ENCODE peak calls at places on chromosomes 5 and 9, in six cellular contexts. S, C, L, M, O and Y are unnamed samples. For H3K27me3, the result is how much of the 10 kb centered on the place peaks cover.

GRCh38 chr9:86354882-86355399 is 731 bp upstream of the TUT7 start:
- DNase-seq in S (no peak), C (no peak), L (peak), M (peak), O (no peak), Y (no peak)

GRCh38 chr5:154189256-154189818 is 1.2 kb upstream of the GALNT10 start:
- DNase-seq in S (peak), C (peak), L (no peak), M (no peak), O (no peak), Y (no peak)

GRCh38 chr5:1830571-1831228 is 29.5 kb downstream of the NDUFS6 start:
- DNase-seq in S (no peak), C (no peak), L (no peak), M (no peak), O (no peak), Y (no peak)

GRCh38 chr5:59117320-59117719 is 534.4 kb downstream of the RAB3C start:
- DNase-seq in S (no peak), C (no peak), L (no peak), M (no peak), O (no peak), Y (no peak)

GRCh38 chr9:130058154-130058553 is 4.4 kb downstream of the GPR107 start:
- DNase-seq in S (no peak), C (no peak), L (no peak), M (no peak), O (no peak), Y (no peak)

GRCh38 chr9:133359420-133360175 is 3.2 kb downstream of the SURF2 start:
- DNase-seq in S (no peak), C (no peak), L (peak), M (no peak), O (peak), Y (no peak)

GRCh38 chr5:176798949-176799348 is 11.4 kb upstream of the UNC5A start:
- DNase-seq in S (no peak), C (no peak), L (no peak), M (no peak), O (no peak), Y (no peak)

GRCh38 chr9:129514497-129514867 is 106.4 kb downstream of the C9orf50 start:
- DNase-seq in S (no peak), C (no peak), L (no peak), M (no peak), O (no peak), Y (no peak)

GRCh38 chr5:1881273-1881586 is 1.5 kb downstream of the IRX4 start:
- DNase-seq in S (no peak), C (no peak), L (no peak), M (no peak), O (no peak), Y (no peak)

GRCh38 chr9:101397746-101398334 is 578 bp downstream of the MRPL50 start:
- DNase-seq in S (no peak), C (no peak), L (peak), M (no peak), O (no peak), Y (no peak)

GRCh38 chr9:100098241-100098886 is 436 bp downstream of the ERP44 start:
- DNase-seq in S (no peak), C (peak), L (peak), M (peak), O (peak), Y (peak)

GRCh38 chr9:2725929-2726328 is 8.6 kb downstream of the KCNV2 start:
- DNase-seq in S (no peak), C (no peak), L (no peak), M (peak), O (no peak), Y (no peak)

GRCh38 chr9:89215342-89215741 is 36.7 kb upstream of the SHC3 start:
- DNase-seq in S (no peak), C (no peak), L (no peak), M (no peak), O (no peak), Y (no peak)

GRCh38 chr5:150443242-150444075 is 6.1 kb downstream of the RPS14 start:
- DNase-seq in S (no peak), C (no peak), L (no peak), M (no peak), O (no peak), Y (no peak)

DNA sequence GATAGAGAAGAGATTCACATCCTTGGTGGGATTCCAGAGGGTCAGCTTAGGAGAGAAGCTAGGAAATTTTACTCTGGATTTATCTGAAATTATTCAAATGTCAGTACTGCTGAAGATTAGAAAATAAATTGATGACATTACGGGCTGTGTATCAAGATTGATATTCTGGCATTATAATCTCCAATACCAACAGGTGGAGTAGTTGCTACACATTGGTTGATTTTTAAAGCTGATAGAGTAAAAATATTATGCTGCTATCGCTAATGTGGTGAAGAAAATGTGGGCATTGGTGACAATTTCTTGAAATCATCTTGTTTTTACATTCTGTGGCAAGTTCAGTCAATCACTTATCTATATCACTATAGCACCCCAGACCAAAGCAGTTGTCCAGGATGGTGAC is 378.5 kb downstream of the MTRR start:
- DNase-seq in S (no peak), C (no peak), L (no peak), M (peak), O (no peak), Y (no peak)
- TF ChIP-seq CTCF in S (no peak), C (no peak), L (no peak), M (peak), O (no peak), Y (no peak)

DNA sequence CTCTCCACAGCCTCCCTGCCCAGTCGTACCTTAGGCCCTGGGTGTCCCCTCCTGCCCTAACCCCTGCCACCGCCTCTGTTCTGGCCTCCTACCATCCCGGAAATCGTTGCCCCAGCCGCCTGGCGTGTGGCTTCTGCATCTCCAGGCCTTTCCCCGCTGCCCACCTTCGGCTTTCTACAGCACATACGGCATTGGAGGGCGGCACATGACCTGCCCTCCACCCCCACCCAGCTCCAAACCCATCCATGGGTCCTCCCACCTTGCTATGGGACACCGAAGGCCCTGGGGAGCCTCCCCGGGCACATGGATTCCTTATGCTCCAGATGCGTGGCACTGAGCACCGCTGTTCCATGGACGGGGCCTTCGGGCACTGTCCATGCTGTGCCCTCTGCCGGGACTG is 32.0 kb downstream of the FGF18 start:
- DNase-seq in S (no peak), C (no peak), L (no peak), M (no peak), O (no peak), Y (no peak)
- H3K27ac ChIP-seq in S (peak), C (no peak), L (no peak), M (peak), O (no peak), Y (no peak)

DNA sequence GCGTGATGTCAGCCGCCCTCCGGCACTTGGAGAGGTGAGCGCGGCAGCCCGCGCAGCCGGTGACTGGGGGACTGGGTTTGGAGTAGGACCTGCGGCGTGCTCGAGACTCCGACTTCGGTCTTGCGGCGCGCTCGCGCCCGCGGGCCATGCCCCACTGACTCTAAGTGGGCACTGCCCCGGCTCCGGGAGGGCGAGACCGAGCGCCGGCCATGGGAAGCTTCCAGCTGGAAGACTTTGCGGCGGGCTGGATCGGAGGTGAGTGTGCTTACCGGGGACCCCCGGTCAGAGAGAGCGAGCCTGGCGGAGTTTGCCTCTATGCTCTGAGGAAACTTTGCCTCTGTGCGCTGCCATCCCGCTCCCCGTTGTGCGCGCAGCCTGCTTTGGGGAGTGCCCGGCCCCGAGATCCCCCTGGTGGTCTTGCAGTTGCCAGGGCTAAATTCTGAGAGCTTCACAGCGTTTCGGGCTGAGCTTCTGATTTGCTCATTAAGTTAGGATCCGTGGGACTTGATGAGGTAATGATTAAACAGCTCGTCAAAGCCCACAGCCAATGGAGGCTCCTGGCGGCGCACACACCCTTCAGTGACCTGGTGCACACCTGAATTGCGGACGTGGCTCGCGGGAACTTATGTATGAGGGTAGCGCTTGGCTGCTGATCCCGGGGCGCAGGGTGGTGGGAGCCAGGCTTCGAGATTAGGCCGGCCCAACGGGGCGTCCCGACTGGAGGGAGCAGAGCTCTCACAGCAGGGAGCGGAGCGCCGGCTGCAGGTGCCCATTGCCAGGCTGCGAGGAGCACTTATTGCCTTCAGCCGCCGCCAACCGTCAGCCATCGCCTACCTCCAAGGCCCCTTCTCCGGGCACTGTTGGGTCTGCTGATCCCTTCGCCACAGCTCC is at the start of gene SLC25A48:
- DNase-seq in S (no peak), C (peak), L (peak), M (no peak), O (no peak), Y (no peak)
- H3K27me3 ChIP-seq in S (under half), C (under half), L (under half), M (under half), O (under half), Y (under half)

DNA sequence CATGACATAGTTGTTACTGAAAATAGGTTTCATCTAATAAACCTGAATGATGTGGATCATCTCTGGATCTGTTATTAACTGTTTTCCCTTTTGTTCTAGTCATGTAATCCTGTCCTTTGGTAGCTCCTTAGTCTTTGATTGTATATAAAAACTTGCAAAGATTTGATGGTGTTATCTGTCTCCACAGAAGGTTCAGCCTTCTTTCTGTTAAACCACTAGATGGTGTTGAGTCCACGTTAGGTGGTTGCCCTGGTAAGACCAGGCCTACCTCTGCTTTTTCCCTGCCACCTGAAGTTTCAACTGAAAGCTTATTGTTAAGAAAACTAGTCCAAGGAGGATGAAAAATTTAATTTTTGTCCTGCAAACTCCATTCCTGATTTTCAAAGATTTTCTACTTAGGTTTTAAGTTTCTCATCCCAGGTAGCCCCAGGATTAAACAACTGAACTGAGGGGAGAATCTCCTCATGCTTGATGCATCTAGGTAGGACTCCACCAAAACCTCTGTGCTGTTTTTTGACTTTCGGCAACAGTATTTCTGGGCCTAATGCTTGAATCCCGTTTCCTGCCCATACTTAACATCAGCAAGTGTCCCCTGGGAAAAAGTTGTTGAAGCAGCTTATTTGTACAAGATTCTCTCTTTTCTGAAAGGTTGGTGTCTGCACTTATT is 68.5 kb downstream of the RICTOR start:
- DNase-seq in S (no peak), C (no peak), L (peak), M (peak), O (no peak), Y (no peak)
- TF ChIP-seq CTCF in S (no peak), C (no peak), L (peak), M (peak), O (no peak), Y (peak)

DNA sequence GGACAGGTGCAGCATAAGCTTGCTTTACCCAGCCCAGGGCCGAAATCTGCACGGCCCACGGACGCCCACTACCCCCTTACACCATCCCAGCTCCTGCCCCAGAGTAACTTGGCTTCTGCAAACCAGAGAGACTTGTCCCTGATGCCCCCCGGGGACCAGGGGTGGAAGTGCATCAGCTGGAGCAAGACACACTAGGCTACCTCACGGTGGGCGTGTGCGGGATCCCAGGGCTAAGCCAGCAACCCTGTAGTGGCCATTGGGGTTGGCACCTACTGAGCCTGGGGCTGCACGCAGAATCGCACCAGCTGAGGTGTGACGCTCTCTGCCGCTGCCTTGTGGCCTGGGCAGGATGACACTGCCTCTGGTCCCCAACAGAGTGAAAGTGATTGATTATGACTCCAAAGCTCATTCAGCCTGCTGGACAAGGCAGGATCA is 6.1 kb upstream of the ZNF79 start:
- DNase-seq in S (no peak), C (no peak), L (peak), M (no peak), O (peak), Y (no peak)
- H3K27ac ChIP-seq in S (no peak), C (no peak), L (no peak), M (no peak), O (no peak), Y (no peak)

GRCh38 chr5:75044406-75044805 is 8.0 kb downstream of the GCNT4 start:
- DNase-seq in S (no peak), C (no peak), L (no peak), M (no peak), O (no peak), Y (no peak)

GRCh38 chr5:75047356-75047755 is 5.0 kb downstream of the GCNT4 start:
- DNase-seq in S (no peak), C (no peak), L (no peak), M (no peak), O (no peak), Y (no peak)

GRCh38 chr5:75046366-75047142 is 5.8 kb downstream of the GCNT4 start:
- DNase-seq in S (no peak), C (no peak), L (no peak), M (no peak), O (no peak), Y (no peak)

GRCh38 chr5:75043736-75044264 is 8.6 kb downstream of the GCNT4 start:
- DNase-seq in S (no peak), C (no peak), L (no peak), M (no peak), O (no peak), Y (no peak)

DNA sequence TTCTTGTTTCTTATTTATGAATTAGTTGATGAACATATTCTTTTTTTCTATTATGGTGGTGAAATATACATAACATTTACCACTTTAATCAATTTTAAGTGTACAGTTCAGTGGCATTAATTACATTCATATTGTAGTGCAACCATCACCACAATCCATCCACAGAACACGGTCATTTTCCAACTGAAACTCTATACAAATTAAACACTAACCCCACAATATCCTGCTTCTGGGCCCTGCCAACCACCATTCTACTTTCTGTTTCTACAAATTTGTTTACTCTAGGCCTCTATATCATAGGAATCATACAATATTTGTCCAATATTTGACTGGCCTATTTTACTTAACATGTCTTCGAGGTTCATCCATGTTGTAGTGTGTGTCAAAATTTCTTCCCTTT is 7.3 kb downstream of the GCNT4 start:
- DNase-seq in S (no peak), C (no peak), L (no peak), M (no peak), O (no peak), Y (no peak)
- H3K27me3 ChIP-seq in S (under half), C (under half), L (under half), M (under half), O (under half), Y (under half)

GRCh38 chr5:169300468-169301385 is at the start of gene SLIT3:
- DNase-seq in S (peak), C (peak), L (no peak), M (peak), O (no peak), Y (no peak)
- TF ChIP-seq CTCF in S (no peak), C (no peak), L (no peak), M (peak), O (no peak), Y (no peak)

GRCh38 chr5:83069406-83069805 is 7.8 kb downstream of the TMEM167A start:
- DNase-seq in S (no peak), C (no peak), L (no peak), M (no peak), O (no peak), Y (no peak)
- H3K27ac ChIP-seq in S (no peak), C (no peak), L (no peak), M (no peak), O (no peak), Y (no peak)